ENCODE peak calls at places on chromosomes 16 and 17, in four cellular contexts. I is HepG2, D is WTC11, T is K562. X is an unnamed sample.

GRCh38 chr16:11386791-11387546 is 41.7 kb downstream of the RMI2 start:
- DNase-seq in I (peak; percentile 74), D (peak; percentile 86), T (peak; percentile 76), X (peak; percentile 92)

GRCh38 chr17:49031965-49032928 is 35.1 kb downstream of the IGF2BP1 start:
- DNase-seq in I (peak; percentile 86), D (peak; percentile 46), T (peak; percentile 75), X (no peak)

GRCh38 chr16:85436636-85437160 is 176.4 kb upstream of the GSE1 start:
- DNase-seq in I (no peak), D (peak; percentile 79), T (peak; percentile 99), X (peak; percentile 82)

GRCh38 chr16:59654455-59654854 is 920.3 kb upstream of the GOT2 start:
- DNase-seq in I (no peak), D (no peak), T (no peak), X (no peak)

GRCh38 chr16:456891-457483 is 31.5 kb downstream of the RAB11FIP3 start:
- DNase-seq in I (no peak), D (no peak), T (peak; percentile 70), X (no peak)

GRCh38 chr16:87824991-87825841 is 44.1 kb downstream of the SLC7A5 start:
- DNase-seq in I (peak; percentile 63), D (no peak), T (no peak), X (no peak)

GRCh38 chr17:40980594-40980993 is 3.5 kb downstream of the KRT40 start:
- DNase-seq in I (no peak), D (no peak), T (no peak), X (no peak)

GRCh38 chr16:84832488-84833141 is 12.8 kb downstream of the CRISPLD2 start:
- DNase-seq in I (no peak), D (no peak), T (no peak), X (no peak)

GRCh38 chr16:5761592-5761991 is 664.0 kb upstream of the EEF2KMT start:
- DNase-seq in I (no peak), D (no peak), T (no peak), X (no peak)

GRCh38 chr16:88650749-88651275 is at the start of gene CYBA:
- DNase-seq in I (peak; percentile 83), D (peak; percentile 79), T (peak; percentile 97), X (no peak)

GRCh38 chr17:66737524-66737923 is 97.4 kb upstream of the CACNG5 start:
- DNase-seq in I (no peak), D (peak; percentile 54), T (no peak), X (peak; percentile 19)

DNA sequence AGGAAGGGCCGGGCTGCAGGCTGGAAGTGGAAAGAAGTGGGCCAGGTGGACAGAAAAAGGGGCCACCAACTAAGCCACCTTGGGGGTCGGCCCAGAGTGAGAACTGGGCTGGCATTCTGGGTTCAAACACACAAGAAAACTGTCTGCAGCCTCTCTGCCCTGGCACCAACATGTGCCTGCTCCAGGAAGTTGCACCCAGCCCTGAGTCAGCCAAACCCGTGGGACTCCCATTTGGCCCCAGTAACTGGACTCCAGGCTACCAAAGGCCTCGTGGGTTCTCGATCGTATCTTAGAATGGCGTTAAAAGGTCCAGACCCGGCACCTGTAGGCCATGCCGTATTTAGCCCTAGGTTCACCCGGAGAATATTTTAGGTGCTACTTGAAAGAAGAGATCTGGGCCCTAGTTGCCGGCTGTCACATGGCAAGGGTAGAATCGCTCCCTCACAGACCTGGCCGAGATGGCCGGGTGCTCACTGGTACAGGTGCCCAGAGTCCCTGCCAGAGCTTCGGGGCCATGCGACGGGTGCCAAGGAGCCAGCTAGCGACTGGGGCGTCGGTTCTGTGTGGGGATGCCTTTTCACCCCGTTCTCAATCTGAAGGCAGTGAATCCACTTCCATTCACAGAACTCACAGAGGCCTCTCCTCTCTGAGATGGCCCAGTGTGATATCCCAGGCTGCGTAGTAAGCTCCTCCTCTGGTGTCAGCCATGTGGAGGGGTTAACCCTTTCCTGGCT is 236.7 kb downstream of the MRTFB start:
- DNase-seq in I (no peak), D (no peak), T (no peak), X (no peak)
- TF ChIP-seq ATF3 in I (no peak), D (no peak), T (no peak), X (no peak)

GRCh38 chr17:1399366-1399678 is 700 bp downstream of the YWHAE start:
- DNase-seq in I (no peak), D (no peak), T (no peak), X (no peak)
- TF ChIP-seq CTCF in I (no peak), D (no peak), T (no peak), X (no peak)

DNA sequence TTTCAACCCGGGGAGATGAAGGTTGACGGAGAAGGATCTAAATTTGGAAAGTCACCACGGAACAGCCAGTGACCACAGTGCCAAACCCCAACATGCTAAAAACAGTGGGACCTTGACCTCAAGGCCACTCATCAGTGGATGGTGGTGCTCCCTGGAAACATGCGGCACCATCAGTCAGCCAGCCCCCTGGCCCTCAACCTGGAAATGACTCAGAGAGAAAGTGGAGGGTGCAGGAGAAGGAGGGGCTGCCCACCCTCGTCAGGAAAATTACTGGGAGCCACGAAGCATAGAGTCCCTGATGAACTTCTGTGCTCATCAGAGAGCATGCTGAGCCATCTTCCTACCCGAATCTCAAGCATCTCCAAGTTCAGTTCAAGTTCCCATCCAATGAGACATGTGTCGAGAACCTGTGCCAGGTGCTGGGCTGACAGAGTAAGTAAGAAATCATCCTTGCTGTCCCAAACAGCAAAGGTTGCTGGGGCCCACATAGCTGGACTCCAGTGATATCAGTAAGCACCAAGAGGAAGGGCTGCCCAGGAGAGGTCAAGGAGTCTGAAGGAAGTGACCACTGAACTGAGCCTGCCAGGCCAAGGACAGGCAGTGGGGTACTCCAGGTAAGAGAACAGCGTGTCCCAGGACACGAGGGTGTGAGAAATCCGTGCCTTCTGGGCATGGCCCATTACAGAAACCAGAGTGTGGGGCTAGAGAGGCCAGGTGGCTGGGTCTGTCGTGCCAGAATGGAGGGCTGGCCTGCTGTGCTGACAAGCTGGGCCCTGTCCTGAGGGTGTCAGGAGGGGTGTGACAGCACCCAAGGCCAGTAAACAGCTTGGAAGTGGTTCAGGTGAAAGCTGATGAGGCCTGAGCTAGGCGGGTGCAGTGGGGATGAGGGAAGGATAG is 5.2 kb downstream of the PECAM1 start:
- DNase-seq in I (peak; percentile 96), D (no peak), T (peak; percentile 62), X (no peak)
- TF ChIP-seq JUN in I (peak; percentile 99), D (no peak), T (peak; percentile 97), X (no peak)

GRCh38 chr17:75779250-75779986 is 5.2 kb upstream of the UNK start:
- DNase-seq in I (peak; percentile 100), D (peak; percentile 94), T (peak; percentile 97), X (peak; percentile 98)

GRCh38 chr17:75778861-75779249 is 5.8 kb upstream of the UNK start:
- DNase-seq in I (peak; percentile 49), D (peak; percentile 75), T (no peak), X (no peak)

GRCh38 chr17:75777243-75777922 is 7.2 kb upstream of the UNK start:
- DNase-seq in I (no peak), D (no peak), T (no peak), X (no peak)

GRCh38 chr17:75783069-75783783 is 1.4 kb upstream of the UNK start:
- DNase-seq in I (peak; percentile 52), D (no peak), T (no peak), X (no peak)

DNA sequence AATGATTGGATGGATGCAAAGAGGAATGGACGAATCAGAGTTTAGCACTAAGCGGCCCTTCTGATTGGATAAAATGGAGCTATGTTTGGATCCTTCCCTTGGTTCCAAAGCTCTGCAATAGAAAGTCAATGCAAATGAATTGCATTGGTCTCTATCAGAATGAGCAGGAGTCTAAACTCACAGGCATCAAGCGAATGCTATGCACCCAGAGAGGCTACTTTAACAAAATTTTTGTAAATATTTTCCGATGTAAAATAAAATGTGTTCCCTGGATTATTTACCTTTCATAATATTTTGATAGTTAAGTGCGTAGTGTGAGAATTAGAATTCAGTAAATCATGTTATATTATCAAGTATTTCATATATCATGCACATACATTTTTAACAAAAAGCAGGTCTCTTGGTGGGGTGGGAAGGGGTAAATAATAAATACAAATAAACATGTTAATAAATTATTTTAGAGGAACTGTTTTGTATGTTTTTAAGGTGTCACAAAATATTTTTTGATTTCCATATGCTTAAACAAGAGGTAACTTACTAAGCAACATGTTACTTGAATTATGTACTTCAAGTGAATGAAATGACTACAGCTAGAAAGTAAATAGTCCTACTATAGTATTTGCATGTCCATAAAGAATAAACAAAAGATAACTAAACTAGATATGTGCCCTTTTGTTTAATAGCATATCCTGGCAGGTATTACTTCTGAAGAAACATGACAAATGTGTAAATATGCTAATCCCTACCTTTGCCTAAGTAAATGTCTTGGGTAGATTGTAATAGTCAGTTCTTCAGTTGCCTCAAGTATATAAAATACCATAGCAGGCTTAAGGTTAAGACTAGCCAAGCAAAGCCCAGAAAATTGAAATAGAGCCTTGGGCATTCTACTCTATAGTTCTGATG is 4.4 kb upstream of the UNK start:
- DNase-seq in I (no peak), D (no peak), T (no peak), X (no peak)
- TF ChIP-seq ATF3 in I (no peak), D (no peak), T (no peak), X (no peak)

GRCh38 chr17:54177606-54178308 is 355.0 kb downstream of the KIF2B start:
- DNase-seq in I (no peak), D (no peak), T (no peak), X (no peak)

GRCh38 chr17:54172096-54172495 is 349.4 kb downstream of the KIF2B start:
- DNase-seq in I (no peak), D (no peak), T (no peak), X (no peak)

DNA sequence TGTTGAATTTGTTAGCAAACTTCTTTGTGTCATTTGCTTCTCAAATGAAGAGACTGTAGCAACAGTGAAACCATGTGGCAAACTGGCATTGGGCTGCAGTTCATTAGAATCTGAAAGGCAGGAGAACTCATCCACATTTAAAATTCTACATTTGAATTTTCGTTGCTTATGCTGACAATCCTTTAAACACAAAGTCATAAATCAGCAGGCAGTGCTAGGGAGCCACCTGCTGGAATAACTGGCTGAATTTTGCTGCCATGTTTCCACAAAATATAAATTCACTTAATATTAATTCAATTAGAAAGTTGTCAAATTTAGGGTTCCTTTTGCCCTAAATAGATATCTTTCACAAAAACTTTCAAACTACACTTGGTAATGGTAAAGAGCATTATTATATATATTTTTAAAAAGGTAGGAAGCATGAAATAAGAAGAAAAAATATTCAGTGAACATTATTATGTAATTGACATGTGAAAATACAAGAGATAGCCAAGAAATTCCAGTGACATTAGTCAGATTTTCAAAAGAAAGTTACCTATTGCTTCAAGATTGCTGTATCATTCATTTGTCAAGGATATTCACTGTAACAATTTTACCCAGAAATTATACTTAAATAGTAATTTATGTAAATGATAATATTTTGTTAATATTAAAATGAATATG is 350.1 kb downstream of the KIF2B start:
- DNase-seq in I (peak; percentile 18), D (peak; percentile 28), T (no peak), X (peak; percentile 15)
- TF ChIP-seq CTCF in I (peak; percentile 58), D (no peak), T (no peak), X (peak; percentile 53)